ENCODE peak calls at places on chromosomes 12 and 14, in four cellular contexts. A is heart left ventricle; Y is activated CD4-positive, alpha-beta T cell treated with anti-CD3 and anti-CD28 coated beads for 36 hours; T is gastroesophageal sphincter. I is an unnamed sample.
A peak's percentile ranks its signal among the peaks of the same experiment; 100 is the strongest.

GRCh38 chr14:51929920-51930682 is 59.2 kb upstream of the RTRAF start:
- ATAC-seq in A (no peak), Y (peak; percentile 40), T (no peak), I (peak; percentile 11)

GRCh38 chr14:43872222-43872621 is 634.9 kb downstream of the FSCB start:
- ATAC-seq in A (no peak), Y (no peak), T (no peak), I (no peak)

GRCh38 chr12:13211191-13211858 is 14.8 kb downstream of the EMP1 start:
- ATAC-seq in A (no peak), Y (peak; percentile 50), T (no peak), I (peak; percentile 47)

GRCh38 chr12:118035194-118036041 is 18.9 kb downstream of the RFC5 start:
- ATAC-seq in A (no peak), Y (peak; percentile 89), T (peak; percentile 13), I (peak; percentile 86)

GRCh38 chr14:86961106-86961716 is 1031.8 kb downstream of the GALC start:
- ATAC-seq in A (no peak), Y (no peak), T (no peak), I (no peak)

GRCh38 chr14:54805521-54806322 is 96.9 kb downstream of the GCH1 start:
- ATAC-seq in A (peak; percentile 82), Y (peak; percentile 87), T (peak; percentile 90), I (peak; percentile 87)

GRCh38 chr14:79051711-79052094 is 881.5 kb downstream of the NRXN3 start:
- ATAC-seq in A (no peak), Y (no peak), T (no peak), I (no peak)

GRCh38 chr12:119446459-119446858 is 111.9 kb downstream of the CCDC60 start:
- ATAC-seq in A (no peak), Y (no peak), T (no peak), I (no peak)

I was measured in activated T-helper 17 cell treated with anti-CD3 and anti-CD28 coated beads, Interleukin-2, amount 50 U/mL, for 72 hours.